ENCODE peak calls at places on chromosome 13, in ten cellular contexts. One of them, this sample, is unnamed.

GRCh38 chr13:47934371-47934770 is 66.7 kb downstream of the SUCLA2 start:
- DNase-seq in breast epithelium: no peak
- DNase-seq in IMR-90: no peak
- DNase-seq in GM12878: no peak
- DNase-seq in tibial nerve: no peak
- DNase-seq in heart left ventricle: no peak
- DNase-seq in transverse colon: no peak
- DNase-seq in H54: no peak
- DNase-seq in A549: no peak
- DNase-seq in HCT116: no peak
- DNase-seq in this sample: no peak

GRCh38 chr13:34070544-34071303 is 252.8 kb downstream of the RFC3 start:
- DNase-seq in breast epithelium: no peak
- DNase-seq in IMR-90: no peak
- DNase-seq in GM12878: no peak
- DNase-seq in tibial nerve: no peak
- DNase-seq in heart left ventricle: no peak
- DNase-seq in transverse colon: no peak
- DNase-seq in H54: no peak
- DNase-seq in A549: no peak
- DNase-seq in HCT116: no peak
- DNase-seq in this sample: no peak

GRCh38 chr13:71303144-71303543 is 563.9 kb downstream of the DACH1 start:
- DNase-seq in breast epithelium: no peak
- DNase-seq in IMR-90: no peak
- DNase-seq in GM12878: no peak
- DNase-seq in tibial nerve: no peak
- DNase-seq in heart left ventricle: no peak
- DNase-seq in transverse colon: no peak
- DNase-seq in H54: no peak
- DNase-seq in A549: no peak
- DNase-seq in HCT116: no peak
- DNase-seq in this sample: no peak

GRCh38 chr13:27621116-27621365 is 651 bp upstream of the POLR1D start:
- DNase-seq in breast epithelium: no peak
- DNase-seq in IMR-90: no peak
- DNase-seq in GM12878: no peak
- DNase-seq in tibial nerve: no peak
- DNase-seq in heart left ventricle: no peak
- DNase-seq in transverse colon: no peak
- DNase-seq in H54: no peak
- DNase-seq in A549: no peak
- DNase-seq in HCT116: peak; percentile 40
- DNase-seq in this sample: no peak

GRCh38 chr13:43767351-43767901 is 19.3 kb downstream of the ENOX1 start:
- DNase-seq in breast epithelium: no peak
- DNase-seq in IMR-90: no peak
- DNase-seq in GM12878: no peak
- DNase-seq in tibial nerve: peak; percentile 7
- DNase-seq in heart left ventricle: peak; percentile 58
- DNase-seq in transverse colon: no peak
- DNase-seq in H54: no peak
- DNase-seq in A549: no peak
- DNase-seq in HCT116: no peak
- DNase-seq in this sample: no peak

GRCh38 chr13:80386592-80386991 is 45.7 kb upstream of the SPRY2 start:
- DNase-seq in breast epithelium: no peak
- DNase-seq in IMR-90: no peak
- DNase-seq in GM12878: no peak
- DNase-seq in tibial nerve: no peak
- DNase-seq in heart left ventricle: no peak
- DNase-seq in transverse colon: no peak
- DNase-seq in H54: no peak
- DNase-seq in A549: no peak
- DNase-seq in HCT116: no peak
- DNase-seq in this sample: no peak

GRCh38 chr13:41398494-41399190 is 58.7 kb upstream of the RGCC start:
- DNase-seq in breast epithelium: no peak
- DNase-seq in IMR-90: no peak
- DNase-seq in GM12878: no peak
- DNase-seq in tibial nerve: no peak
- DNase-seq in heart left ventricle: no peak
- DNase-seq in transverse colon: no peak
- DNase-seq in H54: no peak
- DNase-seq in A549: no peak
- DNase-seq in HCT116: no peak
- DNase-seq in this sample: no peak

GRCh38 chr13:101018720-101019119 is 344.1 kb upstream of the TMTC4 start:
- DNase-seq in breast epithelium: no peak
- DNase-seq in IMR-90: peak; percentile 71
- DNase-seq in GM12878: no peak
- DNase-seq in tibial nerve: no peak
- DNase-seq in heart left ventricle: no peak
- DNase-seq in transverse colon: no peak
- DNase-seq in H54: peak; percentile 93
- DNase-seq in A549: no peak
- DNase-seq in HCT116: no peak
- DNase-seq in this sample: no peak

GRCh38 chr13:112887557-112887991 is 81.4 kb upstream of the MCF2L start:
- DNase-seq in breast epithelium: no peak
- DNase-seq in IMR-90: no peak
- DNase-seq in GM12878: no peak
- DNase-seq in tibial nerve: no peak
- DNase-seq in heart left ventricle: peak; percentile 14
- DNase-seq in transverse colon: no peak
- DNase-seq in H54: no peak
- DNase-seq in A549: no peak
- DNase-seq in HCT116: no peak
- DNase-seq in this sample: no peak

GRCh38 chr13:112883241-112883945 is 85.6 kb upstream of the MCF2L start:
- DNase-seq in breast epithelium: no peak
- DNase-seq in IMR-90: no peak
- DNase-seq in GM12878: no peak
- DNase-seq in tibial nerve: no peak
- DNase-seq in heart left ventricle: peak; percentile 7
- DNase-seq in transverse colon: no peak
- DNase-seq in H54: no peak
- DNase-seq in A549: no peak
- DNase-seq in HCT116: no peak
- DNase-seq in this sample: no peak

GRCh38 chr13:112885242-112885781 is 83.7 kb upstream of the MCF2L start:
- DNase-seq in breast epithelium: no peak
- DNase-seq in IMR-90: no peak
- DNase-seq in GM12878: no peak
- DNase-seq in tibial nerve: no peak
- DNase-seq in heart left ventricle: peak; percentile 23
- DNase-seq in transverse colon: no peak
- DNase-seq in H54: no peak
- DNase-seq in A549: no peak
- DNase-seq in HCT116: no peak
- DNase-seq in this sample: no peak

GRCh38 chr13:112887151-112887550 is 81.9 kb upstream of the MCF2L start:
- DNase-seq in breast epithelium: no peak
- DNase-seq in IMR-90: no peak
- DNase-seq in GM12878: no peak
- DNase-seq in tibial nerve: no peak
- DNase-seq in heart left ventricle: peak; percentile 6
- DNase-seq in transverse colon: no peak
- DNase-seq in H54: no peak
- DNase-seq in A549: no peak
- DNase-seq in HCT116: no peak
- DNase-seq in this sample: no peak

GRCh38 chr13:112885782-112886268 is 83.2 kb upstream of the MCF2L start:
- DNase-seq in breast epithelium: peak; percentile 83
- DNase-seq in IMR-90: peak; percentile 87
- DNase-seq in GM12878: no peak
- DNase-seq in tibial nerve: peak; percentile 60
- DNase-seq in heart left ventricle: peak; percentile 87
- DNase-seq in transverse colon: peak; percentile 85
- DNase-seq in H54: peak; percentile 100
- DNase-seq in A549: peak; percentile 20
- DNase-seq in HCT116: peak; percentile 37
- DNase-seq in this sample: peak; percentile 56
- TF ChIP-seq POLR2A in breast epithelium: no peak
- TF ChIP-seq POLR2A in IMR-90: no peak
- TF ChIP-seq POLR2A in GM12878: peak; percentile 41
- TF ChIP-seq POLR2A in tibial nerve: no peak
- TF ChIP-seq POLR2A in heart left ventricle: no peak
- TF ChIP-seq POLR2A in transverse colon: peak; percentile 45
- TF ChIP-seq POLR2A in H54: peak; percentile 58
- TF ChIP-seq POLR2A in A549: peak; percentile 16
- TF ChIP-seq POLR2A in HCT116: no peak
- TF ChIP-seq POLR2A in this sample: no peak

GRCh38 chr13:98187155-98187726 is 10.2 kb upstream of the RNF113B start:
- DNase-seq in breast epithelium: no peak
- DNase-seq in IMR-90: no peak
- DNase-seq in GM12878: no peak
- DNase-seq in tibial nerve: no peak
- DNase-seq in heart left ventricle: no peak
- DNase-seq in transverse colon: no peak
- DNase-seq in H54: no peak
- DNase-seq in A549: no peak
- DNase-seq in HCT116: no peak
- DNase-seq in this sample: peak; percentile 16

GRCh38 chr13:98184796-98185195 is 7.7 kb upstream of the RNF113B start:
- DNase-seq in breast epithelium: no peak
- DNase-seq in IMR-90: peak; percentile 68
- DNase-seq in GM12878: no peak
- DNase-seq in tibial nerve: no peak
- DNase-seq in heart left ventricle: no peak
- DNase-seq in transverse colon: no peak
- DNase-seq in H54: no peak
- DNase-seq in A549: no peak
- DNase-seq in HCT116: no peak
- DNase-seq in this sample: no peak

GRCh38 chr13:98188544-98189166 is 11.6 kb upstream of the RNF113B start:
- DNase-seq in breast epithelium: no peak
- DNase-seq in IMR-90: no peak
- DNase-seq in GM12878: no peak
- DNase-seq in tibial nerve: no peak
- DNase-seq in heart left ventricle: peak; percentile 26
- DNase-seq in transverse colon: no peak
- DNase-seq in H54: no peak
- DNase-seq in A549: no peak
- DNase-seq in HCT116: no peak
- DNase-seq in this sample: no peak

GRCh38 chr13:98189841-98190505 is 12.9 kb upstream of the RNF113B start:
- DNase-seq in breast epithelium: no peak
- DNase-seq in IMR-90: no peak
- DNase-seq in GM12878: no peak
- DNase-seq in tibial nerve: no peak
- DNase-seq in heart left ventricle: peak; percentile 32
- DNase-seq in transverse colon: no peak
- DNase-seq in H54: no peak
- DNase-seq in A549: no peak
- DNase-seq in HCT116: no peak
- DNase-seq in this sample: no peak

GRCh38 chr13:98187862-98188261 is 10.8 kb upstream of the RNF113B start:
- DNase-seq in breast epithelium: no peak
- DNase-seq in IMR-90: no peak
- DNase-seq in GM12878: no peak
- DNase-seq in tibial nerve: no peak
- DNase-seq in heart left ventricle: no peak
- DNase-seq in transverse colon: no peak
- DNase-seq in H54: no peak
- DNase-seq in A549: no peak
- DNase-seq in HCT116: no peak
- DNase-seq in this sample: no peak
- TF ChIP-seq POLR2A in breast epithelium: no peak
- TF ChIP-seq POLR2A in IMR-90: no peak
- TF ChIP-seq POLR2A in GM12878: no peak
- TF ChIP-seq POLR2A in tibial nerve: no peak
- TF ChIP-seq POLR2A in heart left ventricle: no peak
- TF ChIP-seq POLR2A in transverse colon: no peak
- TF ChIP-seq POLR2A in H54: no peak
- TF ChIP-seq POLR2A in A549: no peak
- TF ChIP-seq POLR2A in HCT116: no peak
- TF ChIP-seq POLR2A in this sample: no peak

GRCh38 chr13:36347826-36348225 is 1.6 kb upstream of the SPART start:
- DNase-seq in breast epithelium: no peak
- DNase-seq in IMR-90: no peak
- DNase-seq in GM12878: no peak
- DNase-seq in tibial nerve: no peak
- DNase-seq in heart left ventricle: no peak
- DNase-seq in transverse colon: no peak
- DNase-seq in H54: no peak
- DNase-seq in A549: no peak
- DNase-seq in HCT116: no peak
- DNase-seq in this sample: no peak

GRCh38 chr13:36344173-36344572 is 2.0 kb downstream of the SPART start:
- DNase-seq in breast epithelium: no peak
- DNase-seq in IMR-90: peak; percentile 70
- DNase-seq in GM12878: no peak
- DNase-seq in tibial nerve: no peak
- DNase-seq in heart left ventricle: no peak
- DNase-seq in transverse colon: peak; percentile 10
- DNase-seq in H54: no peak
- DNase-seq in A549: no peak
- DNase-seq in HCT116: no peak
- DNase-seq in this sample: peak; percentile 43

GRCh38 chr13:36344886-36345437 is 1.2 kb downstream of the SPART start:
- DNase-seq in breast epithelium: no peak
- DNase-seq in IMR-90: no peak
- DNase-seq in GM12878: no peak
- DNase-seq in tibial nerve: no peak
- DNase-seq in heart left ventricle: no peak
- DNase-seq in transverse colon: no peak
- DNase-seq in H54: no peak
- DNase-seq in A549: no peak
- DNase-seq in HCT116: no peak
- DNase-seq in this sample: peak; percentile 57

GRCh38 chr13:36345438-36346221 is 564 bp downstream of the SPART start:
- DNase-seq in breast epithelium: no peak
- DNase-seq in IMR-90: peak; percentile 92
- DNase-seq in GM12878: no peak
- DNase-seq in tibial nerve: peak; percentile 89
- DNase-seq in heart left ventricle: peak; percentile 68
- DNase-seq in transverse colon: peak; percentile 60
- DNase-seq in H54: peak; percentile 15
- DNase-seq in A549: peak; percentile 14
- DNase-seq in HCT116: no peak
- DNase-seq in this sample: peak; percentile 86

GRCh38 chr13:36346222-36347083 is at the start of gene SPART:
- DNase-seq in breast epithelium: peak; percentile 86
- DNase-seq in IMR-90: peak; percentile 88
- DNase-seq in GM12878: peak; percentile 34
- DNase-seq in tibial nerve: peak; percentile 97
- DNase-seq in heart left ventricle: peak; percentile 95
- DNase-seq in transverse colon: peak; percentile 90
- DNase-seq in H54: peak; percentile 57
- DNase-seq in A549: peak; percentile 66
- DNase-seq in HCT116: no peak
- DNase-seq in this sample: peak; percentile 95
- TF ChIP-seq POLR2A in breast epithelium: peak; percentile 57
- TF ChIP-seq POLR2A in IMR-90: peak; percentile 66
- TF ChIP-seq POLR2A in GM12878: peak; percentile 54
- TF ChIP-seq POLR2A in tibial nerve: peak; percentile 85
- TF ChIP-seq POLR2A in heart left ventricle: no peak
- TF ChIP-seq POLR2A in transverse colon: peak; percentile 18
- TF ChIP-seq POLR2A in H54: peak; percentile 42
- TF ChIP-seq POLR2A in A549: no peak
- TF ChIP-seq POLR2A in HCT116: no peak
- TF ChIP-seq POLR2A in this sample: peak; percentile 46

DNA sequence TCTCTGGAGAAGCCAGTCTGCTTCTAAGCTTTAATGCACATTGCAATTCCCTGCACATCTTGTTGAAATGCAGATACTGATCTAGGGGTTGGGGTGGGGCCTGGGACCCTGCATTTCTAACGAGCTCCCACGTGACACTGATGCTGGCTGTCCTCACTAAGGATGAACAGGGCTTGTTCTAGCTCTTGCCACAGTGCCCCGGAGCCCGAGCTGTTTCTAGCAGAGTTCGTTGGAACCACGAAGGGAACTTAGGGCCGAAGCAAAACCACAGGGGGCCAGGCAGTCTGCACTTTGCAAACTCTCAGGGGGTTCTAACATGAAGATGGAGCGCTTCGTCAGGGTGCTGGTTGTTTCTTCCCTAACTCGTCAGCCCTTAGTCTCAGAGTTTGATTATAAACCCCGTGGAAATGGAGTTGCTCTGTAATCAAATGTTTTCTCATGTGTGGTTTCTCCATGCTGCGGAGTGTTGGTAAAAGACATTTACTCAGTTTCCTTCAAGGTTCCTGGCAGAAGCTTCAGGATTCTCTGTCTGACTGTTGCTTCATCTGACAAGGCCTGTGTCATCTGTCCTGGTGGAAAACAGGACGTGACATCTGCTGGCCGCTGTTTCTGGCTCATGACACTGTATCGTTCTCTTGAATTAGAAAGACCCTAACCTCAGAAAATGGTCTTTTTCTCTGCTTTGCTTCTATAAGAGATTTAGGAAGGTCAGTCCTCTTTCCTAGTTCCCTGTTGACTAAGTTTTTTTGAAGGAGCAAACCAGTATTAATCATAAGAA is 221.5 kb downstream of the TEX29 start:
- DNase-seq in breast epithelium: no peak
- DNase-seq in IMR-90: no peak
- DNase-seq in GM12878: no peak
- DNase-seq in tibial nerve: no peak
- DNase-seq in heart left ventricle: no peak
- DNase-seq in transverse colon: no peak
- DNase-seq in H54: no peak
- DNase-seq in A549: no peak
- DNase-seq in HCT116: no peak
- DNase-seq in this sample: no peak
- TF ChIP-seq POLR2A in breast epithelium: no peak
- TF ChIP-seq POLR2A in IMR-90: no peak
- TF ChIP-seq POLR2A in GM12878: no peak
- TF ChIP-seq POLR2A in tibial nerve: no peak
- TF ChIP-seq POLR2A in heart left ventricle: no peak
- TF ChIP-seq POLR2A in transverse colon: no peak
- TF ChIP-seq POLR2A in H54: no peak
- TF ChIP-seq POLR2A in A549: no peak
- TF ChIP-seq POLR2A in HCT116: no peak
- TF ChIP-seq POLR2A in this sample: no peak

This sample was measured in erythroblast.